ENCODE peak calls at places on chromosomes 7 and 10, in eight cellular contexts. L is GOT3; I is activated T-cell treated with anti-CD3 and anti-CD28 coated beads for 1 hour; S is mesendoderm; M is adipocyte; G is NCI-H524; J is CD4-positive, alpha-beta T cell; E is M059J. F is an unnamed sample.

GRCh38 chr10:12500406-12501303 is 151.3 kb downstream of the CAMK1D start:
- DNase-seq in J (no peak), E (peak; percentile 46), S (no peak), L (no peak), I (no peak), M (peak; percentile 23), G (peak; percentile 35), F (peak; percentile 63)

GRCh38 chr7:139820089-139820488 is 9.0 kb upstream of the TBXAS1 start:
- DNase-seq in S (no peak), I (no peak), M (no peak), J (no peak), G (no peak), E (no peak), L (no peak), F (no peak)

GRCh38 chr10:32256613-32257437 is 90.1 kb downstream of the EPC1 start:
- DNase-seq in E (peak; percentile 32), L (no peak), J (peak; percentile 68), M (peak; percentile 74), S (peak; percentile 87), G (peak; percentile 18), I (peak; percentile 51), F (no peak)

GRCh38 chr10:6558759-6559429 is 21.2 kb downstream of the PRKCQ start:
- DNase-seq in M (no peak), S (no peak), I (no peak), E (no peak), L (no peak), J (no peak), G (no peak), F (no peak)

GRCh38 chr7:123797673-123798526 is 47.1 kb upstream of the HYAL4 start:
- DNase-seq in I (no peak), S (peak; percentile 82), M (peak; percentile 86), J (no peak), G (peak; percentile 58), L (no peak), E (peak; percentile 93), F (no peak)

GRCh38 chr10:33734393-33735110 is 400.1 kb upstream of the NRP1 start:
- DNase-seq in E (peak; percentile 79), S (no peak), L (no peak), G (no peak), I (no peak), J (no peak), M (no peak), F (no peak)

GRCh38 chr10:88232029-88232895 is 350.9 kb downstream of the RNLS start:
- DNase-seq in J (no peak), G (no peak), M (no peak), I (no peak), E (peak; percentile 75), S (no peak), L (no peak), F (peak; percentile 79)

GRCh38 chr10:34647848-34648247 is 167.2 kb downstream of the PARD3 start:
- DNase-seq in I (no peak), S (no peak), L (no peak), M (no peak), G (no peak), E (no peak), J (no peak), F (no peak)

GRCh38 chr7:78080241-78080640 is 281.7 kb downstream of the PHTF2 start:
- DNase-seq in S (no peak), I (no peak), J (no peak), M (peak; percentile 13), E (peak; percentile 20), L (no peak), G (no peak), F (no peak)

GRCh38 chr7:129859188-129859587 is 93.6 kb downstream of the UBE2H start:
- DNase-seq in L (no peak), I (no peak), G (no peak), M (peak; percentile 51), J (no peak), E (no peak), S (no peak), F (no peak)

GRCh38 chr7:107660381-107661080 is at the start of gene SLC26A4:
- DNase-seq in L (no peak), I (no peak), M (peak; percentile 12), G (peak; percentile 45), J (no peak), S (peak; percentile 55), E (no peak), F (peak; percentile 74)

F was measured in coronary artery.